ENCODE peak calls at places on chromosomes 6 and 20, in five cellular contexts. U, G, L, P and A are unnamed samples.
A peak's percentile ranks its signal among the peaks of the same experiment; 100 is the strongest.

GRCh38 chr6:37761872-37762271 is 57.7 kb upstream of the ZFAND3 start:
- DNase-seq in P (no peak), L (peak; percentile 57), U (no peak), G (no peak), A (no peak)

GRCh38 chr6:132479131-132479530 is 33.8 kb downstream of the STX7 start:
- DNase-seq in P (no peak), G (no peak), U (no peak), L (no peak), A (no peak)

GRCh38 chr6:107534762-107535161 is 44.8 kb downstream of the SOBP start:
- DNase-seq in U (no peak), L (no peak), P (no peak), G (no peak), A (no peak)

GRCh38 chr6:11938285-11938890 is 73.7 kb upstream of the HIVEP1 start:
- DNase-seq in U (no peak), L (no peak), G (no peak), P (no peak), A (no peak)

GRCh38 chr20:4283011-4283410 is 267.7 kb upstream of the RNF24 start:
- DNase-seq in U (no peak), L (no peak), G (no peak), P (no peak), A (no peak)

GRCh38 chr20:25295386-25296093 is 47.7 kb downstream of the PYGB start:
- DNase-seq in U (no peak), P (no peak), G (no peak), L (peak; percentile 72), A (no peak)

GRCh38 chr6:119318730-119319129 is 30.8 kb downstream of the MAN1A1 start:
- DNase-seq in L (no peak), G (no peak), P (no peak), U (no peak), A (no peak)

GRCh38 chr6:47334334-47334733 is 24.6 kb upstream of the TNFRSF21 start:
- DNase-seq in L (no peak), P (no peak), U (no peak), G (no peak), A (no peak)

GRCh38 chr6:141532211-141532610 is 600.5 kb upstream of the GJE1 start:
- DNase-seq in P (no peak), G (no peak), U (no peak), L (no peak), A (no peak)

GRCh38 chr6:105747823-105748405 is 338.2 kb upstream of the PRDM1 start:
- DNase-seq in U (no peak), P (no peak), G (no peak), L (no peak), A (no peak)

GRCh38 chr6:151494235-151494950 is 576 bp downstream of the CCDC170 start:
- DNase-seq in U (peak; percentile 15), P (peak; percentile 28), G (peak; percentile 86), L (peak; percentile 43), A (no peak)

GRCh38 chr6:148700713-148701392 is 46.0 kb upstream of the UST start:
- DNase-seq in U (peak; percentile 5), G (no peak), P (no peak), L (no peak), A (no peak)

GRCh38 chr6:12748815-12749521 is 32.4 kb downstream of the PHACTR1 start:
- DNase-seq in U (no peak), G (no peak), L (no peak), P (no peak), A (no peak)

GRCh38 chr6:15157479-15157878 is 88.4 kb upstream of the JARID2 start:
- DNase-seq in G (no peak), L (no peak), U (no peak), P (no peak), A (no peak)

GRCh38 chr20:26324177-26324576 is 627.5 kb upstream of the ZNF337 start:
- DNase-seq in U (no peak), P (no peak), L (no peak), G (no peak), A (no peak)

GRCh38 chr6:169156108-169156821 is 97.4 kb downstream of the THBS2 start:
- DNase-seq in L (peak; percentile 7), G (no peak), U (no peak), P (no peak), A (no peak)

GRCh38 chr6:158559895-158560786 is at the start of gene TMEM181:
- DNase-seq in P (peak; percentile 58), L (peak; percentile 88), U (peak; percentile 57), G (peak; percentile 91), A (peak; percentile 90)

GRCh38 chr6:70666726-70667125 is 957 bp upstream of the SMAP1 start:
- DNase-seq in L (no peak), P (no peak), U (no peak), G (no peak), A (no peak)

GRCh38 chr6:69980624-69981023 is 114.3 kb downstream of the COL19A1 start:
- DNase-seq in L (no peak), G (no peak), U (no peak), P (no peak), A (no peak)

GRCh38 chr6:148440021-148440420 is 97.4 kb downstream of the SASH1 start:
- DNase-seq in L (no peak), P (no peak), G (no peak), U (no peak), A (no peak)

GRCh38 chr6:43070028-43070632 is 6.0 kb upstream of the PTK7 start:
- DNase-seq in P (no peak), L (no peak), G (no peak), U (peak; percentile 53), A (no peak)

GRCh38 chr6:167552961-167553360 is 228.1 kb downstream of the TTLL2 start:
- DNase-seq in L (no peak), G (no peak), U (no peak), P (no peak), A (no peak)

GRCh38 chr6:39366875-39367618 is 44.5 kb upstream of the KCNK16 start:
- DNase-seq in L (no peak), P (no peak), U (no peak), G (no peak), A (no peak)

GRCh38 chr6:104771258-104771832 is 88.4 kb downstream of the HACE1 start:
- DNase-seq in P (no peak), G (no peak), L (no peak), U (peak; percentile 6), A (no peak)

GRCh38 chr20:6663104-6663503 is 104.4 kb upstream of the BMP2 start:
- DNase-seq in U (no peak), G (no peak), L (no peak), P (no peak), A (no peak)

GRCh38 chr6:122878809-122879208 is 89.8 kb downstream of the SMPDL3A start:
- DNase-seq in P (no peak), G (no peak), U (no peak), L (no peak), A (no peak)

GRCh38 chr6:43296780-43297494 is 1.1 kb upstream of the SLC22A7 start:
- DNase-seq in G (no peak), P (no peak), U (no peak), L (no peak), A (no peak)

GRCh38 chr6:47308674-47309325 is 905 bp downstream of the TNFRSF21 start:
- DNase-seq in G (peak; percentile 42), U (peak; percentile 24), L (peak; percentile 29), P (no peak), A (peak; percentile 67)

GRCh38 chr20:18273738-18274137 is 14.6 kb upstream of the ZNF133 start:
- DNase-seq in G (no peak), L (no peak), U (no peak), P (no peak), A (no peak)

GRCh38 chr20:18284805-18285533 is 3.4 kb upstream of the ZNF133 start:
- DNase-seq in U (no peak), P (no peak), L (no peak), G (no peak), A (no peak)

GRCh38 chr20:18276821-18277220 is 11.5 kb upstream of the ZNF133 start:
- DNase-seq in G (peak; percentile 54), P (peak; percentile 48), U (peak; percentile 77), L (peak; percentile 79), A (no peak)

GRCh38 chr20:18279231-18279630 is 9.1 kb upstream of the ZNF133 start:
- DNase-seq in P (no peak), L (no peak), U (no peak), G (no peak), A (no peak)
- H3K4me3 ChIP-seq in P (no peak overlapping the region), L (no peak overlapping the region), U (no peak overlapping the region), G (no peak overlapping the region), A (no peak overlapping the region)

DNA sequence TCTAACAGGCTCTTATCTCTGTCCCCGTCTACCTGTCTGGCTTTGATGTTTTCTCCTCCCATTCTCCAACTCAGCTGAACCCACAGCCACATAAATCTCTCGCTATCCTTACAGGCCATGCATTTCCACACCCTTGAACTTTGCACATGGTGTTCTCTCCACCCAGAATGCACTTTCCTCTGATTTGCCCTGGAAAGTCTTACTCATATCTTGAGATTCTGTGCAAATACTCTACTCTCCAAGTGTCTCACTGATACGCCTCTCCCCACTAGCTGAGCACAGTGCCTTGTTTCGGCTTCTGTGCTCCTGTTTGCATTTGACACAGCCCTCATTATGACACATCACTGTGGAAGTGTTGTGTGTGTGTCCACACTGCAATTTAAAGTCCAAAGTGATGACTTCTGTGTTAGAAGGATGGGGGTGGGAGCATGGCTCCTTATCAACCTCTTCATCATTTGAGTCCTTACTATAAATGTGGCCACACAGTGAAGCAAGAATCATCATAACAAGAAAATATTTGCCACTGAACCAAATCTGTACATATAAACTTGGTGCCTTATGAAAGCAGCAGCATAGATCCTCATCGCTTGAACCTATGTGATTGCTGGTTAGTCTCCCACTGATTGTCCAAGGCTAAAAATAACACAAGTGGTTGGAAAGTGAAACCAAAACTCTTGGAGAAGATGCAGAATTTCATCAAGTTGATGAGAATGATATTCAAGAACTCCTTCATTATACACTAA is 5.5 kb upstream of the PRELID3B start:
- DNase-seq in U (peak; percentile 35), G (no peak), P (no peak), L (no peak), A (no peak)
- TF ChIP-seq EP300 in U (no peak), G (no peak), P (no peak), L (no peak), A (no peak)

GRCh38 chr6:125984311-125984710 is 2.0 kb upstream of the TRMT11 start:
- DNase-seq in U (no peak), G (no peak), P (no peak), L (no peak), A (no peak)

GRCh38 chr6:125985967-125986294 is 409 bp upstream of the TRMT11 start:
- DNase-seq in G (no peak), L (no peak), P (no peak), U (no peak), A (no peak)

GRCh38 chr6:125986956-125987617 is 747 bp downstream of the TRMT11 start:
- DNase-seq in L (no peak), P (no peak), U (peak; percentile 22), G (no peak), A (no peak)

GRCh38 chr6:125986295-125986955 is at the start of gene TRMT11:
- DNase-seq in U (peak; percentile 85), L (peak; percentile 90), P (peak; percentile 49), G (peak; percentile 90), A (peak; percentile 93)

DNA sequence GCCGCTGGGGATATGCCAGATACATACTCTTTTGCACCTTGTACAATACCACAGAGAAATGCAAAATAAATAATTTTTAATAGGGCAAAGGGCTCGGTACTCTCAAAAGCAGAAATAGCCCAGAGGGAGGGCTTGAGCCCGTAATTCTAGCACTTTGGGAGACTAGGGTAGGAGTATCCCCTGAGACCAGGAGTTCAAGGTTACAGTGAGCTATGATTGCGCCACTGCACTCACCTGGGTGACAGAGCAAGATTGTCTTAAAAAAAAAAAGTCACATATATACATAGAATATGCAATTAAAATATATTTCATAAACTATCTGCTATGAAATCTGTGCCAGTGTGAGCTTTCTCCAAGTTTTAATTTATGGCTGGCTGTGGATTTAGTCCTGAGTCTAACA is 818 bp upstream of the TRMT11 start:
- DNase-seq in G (no peak), L (no peak), P (no peak), U (no peak), A (no peak)
- TF ChIP-seq CTCF in G (no peak), L (no peak), P (no peak), U (no peak), A (no peak)

GRCh38 chr6:41504526-41505021 is 41.6 kb upstream of the FOXP4 start:
- DNase-seq in U (no peak), L (no peak), G (no peak), P (no peak), A (no peak)
- H3K4me3 ChIP-seq in U (no peak overlapping the region), L (peak overlapping the region; percentile 45), G (peak overlapping the region; percentile 42), P (no peak overlapping the region), A (peak overlapping the region; percentile 38)